ENCODE peak calls at places on chromosomes 2 and 18, in seven cellular contexts. U is Panc1, O is HL-60, J is A549, E is GM12878, L is K562, H is HepG2. Z is an unnamed sample.

GRCh38 chr2:61949458-61950107 is 44.1 kb downstream of the COMMD1 start:
- DNase-seq in U (no peak), O (no peak), J (no peak), E (no peak), L (no peak), H (no peak), Z (no peak)

GRCh38 chr18:76410660-76411417 is 84.2 kb downstream of the ZNF516 start:
- DNase-seq in U (no peak), O (peak; percentile 49), J (no peak), E (peak; percentile 40), L (no peak), H (peak; percentile 10), Z (no peak)

GRCh38 chr2:214077727-214078126 is 333.1 kb upstream of the VWC2L start:
- DNase-seq in U (no peak), O (no peak), J (no peak), E (no peak), L (no peak), H (no peak), Z (no peak)

GRCh38 chr2:238856713-238857567 is 9.1 kb downstream of the TWIST2 start:
- DNase-seq in U (no peak), O (no peak), J (no peak), E (no peak), L (no peak), H (no peak), Z (no peak)

GRCh38 chr2:167192833-167193232 is 304.6 kb downstream of the XIRP2 start:
- DNase-seq in U (no peak), O (no peak), J (no peak), E (no peak), L (no peak), H (no peak), Z (no peak)

GRCh38 chr2:28995765-28996164 is 14.7 kb downstream of the TOGARAM2 start:
- DNase-seq in U (no peak), O (no peak), J (no peak), E (no peak), L (no peak), H (no peak), Z (no peak)

GRCh38 chr2:140808816-140809215 is 1322.0 kb downstream of the LRP1B start:
- DNase-seq in U (no peak), O (no peak), J (no peak), E (no peak), L (no peak), H (peak; percentile 8), Z (peak; percentile 31)

GRCh38 chr2:119352357-119352756 is 14.3 kb downstream of the C2orf76 start:
- DNase-seq in U (no peak), O (no peak), J (no peak), E (peak; percentile 93), L (peak; percentile 30), H (no peak), Z (peak; percentile 8)

GRCh38 chr2:100882645-100883613 is 63.0 kb downstream of the NPAS2 start:
- DNase-seq in U (no peak), O (no peak), J (no peak), E (no peak), L (no peak), H (peak; percentile 96), Z (peak; percentile 51)

GRCh38 chr2:168432565-168433186 is 23.4 kb upstream of the CERS6 start:
- DNase-seq in U (no peak), O (no peak), J (no peak), E (peak; percentile 65), L (no peak), H (no peak), Z (no peak)

GRCh38 chr2:240343548-240343947 is 91.9 kb upstream of the GPC1 start:
- DNase-seq in U (no peak), O (no peak), J (no peak), E (no peak), L (no peak), H (no peak), Z (no peak)
- TF ChIP-seq CTCF in U (no peak), O (no peak), J (no peak), E (no peak), L (no peak), H (no peak), Z (peak; percentile 20)

DNA sequence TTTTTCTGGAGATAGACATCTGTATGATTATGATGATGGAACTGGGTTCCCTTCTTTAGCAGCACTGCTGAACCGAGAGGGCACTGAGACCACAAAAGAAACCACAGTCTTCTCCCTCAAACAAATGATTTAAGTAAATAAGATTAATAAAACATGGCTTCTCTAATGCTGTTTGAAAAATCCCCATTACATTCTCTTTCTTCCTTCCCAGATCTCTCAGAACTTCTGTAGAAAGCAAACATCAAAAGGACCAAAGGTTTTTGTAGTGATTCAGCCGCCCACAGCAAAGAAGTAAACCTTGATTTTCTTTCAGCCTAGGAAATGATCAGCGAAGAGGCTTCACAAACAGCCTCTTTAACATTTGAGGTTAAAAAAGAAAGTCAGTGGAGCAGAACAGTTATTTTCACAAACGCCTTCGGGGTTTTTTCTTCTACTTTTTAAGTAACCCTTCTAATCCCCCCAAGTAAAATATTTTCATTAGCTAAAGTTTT is 89.4 kb downstream of the UPP2 start:
- DNase-seq in U (no peak), O (no peak), J (no peak), E (peak; percentile 48), L (no peak), H (peak; percentile 95), Z (peak; percentile 13)
- TF ChIP-seq REST in U (no peak), O (no peak), J (no peak), E (no peak), L (no peak), H (no peak), Z (no peak)

DNA sequence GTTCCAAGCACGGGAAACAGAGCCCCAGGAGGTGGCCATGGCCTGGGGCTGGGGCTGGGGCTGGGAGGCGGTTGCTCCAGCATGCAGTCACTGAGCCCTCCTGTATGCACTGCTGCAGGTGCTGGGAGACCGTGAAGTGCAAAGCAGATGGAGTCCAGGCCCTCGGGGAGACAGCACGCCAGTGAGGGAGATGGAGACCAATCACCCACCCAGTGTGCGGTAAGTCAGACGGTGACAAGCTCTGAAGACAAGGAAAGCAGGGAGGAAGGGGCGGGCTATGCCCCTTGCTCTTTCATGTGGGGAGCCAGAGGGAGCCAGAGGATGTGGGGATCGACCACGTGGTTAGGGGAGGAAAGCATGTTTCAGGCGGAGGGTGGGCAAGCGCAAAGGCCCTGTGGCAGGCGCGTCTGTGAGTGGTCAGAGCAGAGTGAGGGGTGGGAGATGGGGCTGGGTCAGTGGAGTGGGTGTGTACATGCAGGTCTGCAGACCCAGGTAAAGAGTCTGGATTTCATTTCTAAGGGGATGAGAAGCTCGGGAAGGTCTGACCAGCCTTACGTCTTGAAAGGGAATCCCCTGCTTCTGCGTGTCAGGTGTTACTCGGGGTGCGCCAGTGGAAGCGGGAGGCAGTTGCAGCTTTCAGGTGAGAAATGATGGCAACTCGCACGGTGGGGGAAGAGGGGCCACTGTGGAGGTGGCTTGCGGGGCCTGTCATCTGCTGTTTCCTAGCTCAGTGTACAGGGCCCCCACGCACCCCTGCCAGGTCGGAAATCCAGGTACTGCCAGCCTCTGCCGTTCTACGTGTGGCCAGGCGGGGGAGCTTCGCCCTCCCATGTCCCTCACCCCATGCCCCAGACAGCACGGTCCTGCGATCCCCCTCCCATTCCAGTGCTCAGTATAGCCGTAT is 19.4 kb downstream of the RRM2 start:
- DNase-seq in U (no peak), O (no peak), J (no peak), E (no peak), L (peak; percentile 29), H (no peak), Z (no peak)
- TF ChIP-seq CTCF in U (peak; percentile 93), O (peak; percentile 13), J (peak; percentile 68), E (peak; percentile 49), L (peak; percentile 22), H (peak; percentile 89), Z (peak; percentile 49)

GRCh38 chr2:98040331-98040939 is 44.7 kb upstream of the TMEM131 start:
- DNase-seq in U (no peak), O (no peak), J (no peak), E (no peak), L (no peak), H (no peak), Z (no peak)

GRCh38 chr2:98036349-98037000 is 40.7 kb upstream of the TMEM131 start:
- DNase-seq in U (no peak), O (no peak), J (no peak), E (no peak), L (no peak), H (no peak), Z (no peak)

GRCh38 chr2:98037206-98037605 is 41.5 kb upstream of the TMEM131 start:
- DNase-seq in U (no peak), O (no peak), J (no peak), E (no peak), L (no peak), H (no peak), Z (no peak)

GRCh38 chr2:98039085-98039756 is 43.5 kb upstream of the TMEM131 start:
- DNase-seq in U (no peak), O (peak; percentile 82), J (no peak), E (no peak), L (no peak), H (no peak), Z (no peak)

GRCh38 chr2:98037666-98038339 is 42.1 kb upstream of the TMEM131 start:
- DNase-seq in U (no peak), O (no peak), J (no peak), E (no peak), L (no peak), H (no peak), Z (no peak)
- TF ChIP-seq REST in U (no peak), O (no peak), J (no peak), E (no peak), L (no peak), H (no peak), Z (no peak)

DNA sequence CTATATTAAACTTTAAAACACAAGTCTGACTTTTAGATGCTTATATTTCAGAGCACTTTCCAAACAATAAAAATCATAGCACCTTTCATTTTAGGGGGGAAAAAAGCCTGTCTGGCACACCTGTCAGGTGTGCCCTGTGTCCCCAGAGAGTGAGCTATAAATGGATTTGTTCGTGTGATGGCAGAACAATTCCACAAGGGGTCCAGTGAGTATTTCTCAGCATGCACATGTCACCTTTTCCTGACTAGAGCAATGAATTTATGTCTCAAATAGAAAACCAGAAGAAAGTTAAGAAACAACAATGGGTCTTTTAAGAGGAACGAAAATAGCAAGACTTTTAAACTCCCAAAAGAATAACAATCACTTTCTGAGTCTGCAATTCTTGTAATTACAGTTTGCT is 55.9 kb downstream of the ACVR1C start:
- DNase-seq in U (no peak), O (no peak), J (peak; percentile 6), E (no peak), L (peak; percentile 20), H (peak; percentile 29), Z (peak; percentile 13)
- TF ChIP-seq CTCF in U (peak; percentile 41), O (no peak), J (peak; percentile 8), E (peak; percentile 14), L (peak; percentile 39), H (peak; percentile 36), Z (peak; percentile 19)

GRCh38 chr2:230330725-230331124 is 3.7 kb downstream of the SP140L start:
- DNase-seq in U (no peak), O (no peak), J (no peak), E (no peak), L (peak; percentile 65), H (no peak), Z (no peak)
- TF ChIP-seq REST in U (no peak), O (no peak), J (no peak), E (no peak), L (no peak), H (no peak), Z (no peak)

Z was measured in HCT116.